ENCODE peak calls at places on chromosomes 5 and 9, in five cellular contexts. A, W, R, C and O are unnamed samples.

GRCh38 chr9:125549465-125550215 is 157.4 kb downstream of the MAPKAP1 start:
- DNase-seq in C (no peak), A (no peak), W (no peak), R (peak; percentile 30), O (no peak)

GRCh38 chr5:119411291-119411934 is 40.9 kb upstream of the HSD17B4 start:
- DNase-seq in W (no peak), R (peak; percentile 53), A (peak; percentile 46), C (no peak), O (no peak)

GRCh38 chr9:22136446-22137140 is 127.5 kb upstream of the CDKN2B start:
- DNase-seq in C (no peak), A (peak; percentile 89), W (no peak), R (peak; percentile 82), O (no peak)

GRCh38 chr9:116219686-116220085 is 66.1 kb downstream of the PAPPA start:
- DNase-seq in A (no peak), W (no peak), C (peak; percentile 2), R (no peak), O (no peak)

GRCh38 chr9:115202960-115203751 is 85.2 kb upstream of the TNC start:
- DNase-seq in C (no peak), W (no peak), A (peak; percentile 94), R (no peak), O (no peak)

GRCh38 chr5:56914678-56915077 is 5.3 kb downstream of the SETD9 start:
- DNase-seq in A (no peak), R (no peak), W (no peak), C (no peak), O (no peak)

GRCh38 chr9:16671591-16672137 is 198.8 kb downstream of the BNC2 start:
- DNase-seq in W (no peak), R (peak; percentile 63), C (no peak), A (peak; percentile 83), O (no peak)

GRCh38 chr9:27528886-27529315 is 713 bp downstream of the MOB3B start:
- DNase-seq in R (peak; percentile 11), C (peak; percentile 75), W (peak; percentile 49), A (no peak), O (peak; percentile 93)

GRCh38 chr9:123468541-123468940 is 112.5 kb downstream of the CRB2 start:
- DNase-seq in R (no peak), C (no peak), A (no peak), W (no peak), O (no peak)

GRCh38 chr9:101054657-101055056 is 26.1 kb downstream of the PLPPR1 start:
- DNase-seq in C (peak; percentile 14), A (no peak), R (no peak), W (no peak), O (no peak)

GRCh38 chr5:171681061-171681460 is 104.6 kb upstream of the SMIM23 start:
- DNase-seq in A (no peak), W (no peak), C (no peak), R (no peak), O (no peak)

GRCh38 chr5:40984884-40985283 is 75.6 kb downstream of the C7 start:
- DNase-seq in A (peak; percentile 95), W (no peak), C (no peak), R (peak; percentile 69), O (no peak)

GRCh38 chr5:120219988-120220387 is 244.1 kb upstream of the PRR16 start:
- DNase-seq in C (no peak), W (no peak), A (no peak), R (no peak), O (no peak)

GRCh38 chr9:81490605-81491331 is 198.6 kb downstream of the TLE1 start:
- DNase-seq in W (no peak), A (peak; percentile 86), C (no peak), R (peak; percentile 59), O (no peak)

DNA sequence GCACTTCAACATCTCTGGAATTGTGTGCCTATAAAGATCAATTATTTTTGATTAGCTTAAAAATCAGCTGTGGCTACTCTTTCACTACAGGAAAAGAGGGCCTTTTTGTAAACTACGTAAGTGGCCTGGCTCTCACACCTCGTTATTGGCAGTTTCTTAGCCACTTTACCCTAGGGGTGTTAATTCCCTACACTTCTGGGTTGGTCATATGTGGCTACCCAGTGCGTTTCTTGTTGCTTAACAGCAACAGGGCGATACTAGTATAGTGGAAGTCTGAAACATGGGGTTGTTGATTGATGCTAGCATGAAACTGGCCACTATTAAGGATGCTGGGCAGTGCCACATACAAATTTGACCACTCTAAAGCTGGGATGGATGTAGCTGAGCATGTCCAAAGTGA is 174.7 kb upstream of the CDH12 start:
- DNase-seq in R (no peak), A (no peak), C (no peak), W (no peak), O (no peak)
- H3K27ac ChIP-seq in R (no peak overlapping the region), A (no peak overlapping the region), C (no peak overlapping the region), W (no peak overlapping the region), O (peak overlapping the region; percentile 48)

GRCh38 chr9:36136277-36136893 is at the start of gene GLIPR2:
- DNase-seq in W (peak; percentile 80), C (peak; percentile 82), A (peak; percentile 65), R (peak; percentile 79), O (no peak)

GRCh38 chr9:36135791-36136276 is 699 bp upstream of the GLIPR2 start:
- DNase-seq in C (peak; percentile 64), R (no peak), A (no peak), W (peak; percentile 30), O (no peak)

GRCh38 chr9:36137392-36138004 is 965 bp downstream of the GLIPR2 start:
- DNase-seq in A (peak; percentile 38), R (peak; percentile 28), W (no peak), C (no peak), O (no peak)

GRCh38 chr9:36138496-36138895 is 2.0 kb downstream of the GLIPR2 start:
- DNase-seq in R (no peak), C (no peak), A (no peak), W (no peak), O (no peak)

DNA sequence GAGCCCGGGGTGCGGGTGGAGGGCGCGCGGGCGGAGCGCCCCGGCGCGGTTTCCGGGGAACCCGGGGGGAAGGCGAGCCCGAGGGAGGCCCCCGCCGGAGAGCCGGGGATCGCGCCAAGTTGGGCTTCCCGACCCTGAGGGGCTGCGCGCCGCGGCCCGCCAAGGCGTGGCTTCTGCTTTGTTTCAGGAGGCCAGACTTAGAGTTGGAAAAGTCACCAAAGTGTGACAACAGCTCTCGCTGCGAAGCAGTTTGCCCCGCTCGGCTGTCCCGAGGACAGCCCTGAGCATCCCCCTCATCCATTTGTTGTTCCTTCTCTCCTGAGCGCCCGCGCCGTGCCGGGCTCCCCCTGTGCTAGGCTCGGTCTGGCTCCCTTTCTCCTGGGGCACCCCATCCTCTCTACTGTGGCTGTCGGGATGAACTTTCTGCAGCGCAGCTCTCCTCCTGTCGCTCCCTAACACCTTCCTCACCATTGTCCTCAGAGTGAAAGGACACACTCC is 410 bp downstream of the GLIPR2 start:
- DNase-seq in W (no peak), C (peak; percentile 47), A (no peak), R (no peak), O (no peak)
- H3K27ac ChIP-seq in W (peak overlapping the region; percentile 85), C (no peak overlapping the region), A (peak overlapping the region; percentile 65), R (no peak overlapping the region), O (peak overlapping the region; percentile 93)

DNA sequence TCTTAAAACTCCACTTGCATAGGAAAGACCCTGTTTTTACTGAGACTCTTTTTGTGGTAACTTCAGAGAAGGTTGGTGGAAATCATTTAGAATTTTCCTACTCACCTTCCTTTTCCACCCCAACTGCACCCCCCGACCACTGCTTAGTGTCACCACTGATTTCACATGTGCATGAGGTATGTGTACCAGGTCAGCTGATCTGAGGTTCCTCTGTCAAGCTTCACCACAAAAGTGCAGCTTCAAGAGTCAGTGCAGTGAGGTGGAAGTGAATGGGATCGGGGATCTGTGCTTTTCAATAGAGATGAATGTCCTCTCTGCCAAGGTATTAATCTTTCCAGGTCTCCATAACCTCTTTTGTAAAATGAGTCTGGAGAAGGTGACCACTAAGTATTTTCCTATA is 260.5 kb upstream of the WWC1 start:
- DNase-seq in W (no peak), A (no peak), R (no peak), C (no peak), O (no peak)
- H3K27ac ChIP-seq in W (no peak overlapping the region), A (no peak overlapping the region), R (no peak overlapping the region), C (no peak overlapping the region), O (no peak overlapping the region)

GRCh38 chr9:113559834-113560620 is 96.5 kb downstream of the RGS3 start:
- DNase-seq in A (no peak), C (no peak), W (no peak), R (no peak), O (no peak)
- H3K27ac ChIP-seq in A (no peak overlapping the region), C (no peak overlapping the region), W (no peak overlapping the region), R (no peak overlapping the region), O (peak overlapping the region; percentile 76)

DNA sequence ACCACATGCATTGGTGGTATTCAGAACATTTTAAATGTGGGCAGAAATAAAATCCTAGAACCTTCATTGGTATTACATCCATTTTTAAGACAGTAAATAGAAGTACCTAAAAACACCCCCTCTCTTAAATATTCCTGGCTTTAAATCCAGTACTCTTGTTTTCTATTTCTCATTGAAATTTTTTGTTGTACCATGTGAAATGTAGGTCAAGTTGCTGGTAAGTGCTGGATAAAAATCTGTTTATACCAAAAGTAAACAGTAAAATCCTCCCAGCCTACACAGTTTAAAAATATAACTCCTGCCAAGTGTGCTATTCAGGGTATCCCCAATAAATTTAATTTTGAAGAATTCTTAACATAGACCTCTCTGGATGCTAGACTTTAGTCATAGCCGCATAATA is 75.0 kb upstream of the FST start:
- DNase-seq in C (no peak), A (peak; percentile 58), R (no peak), W (no peak), O (no peak)
- H3K27ac ChIP-seq in C (no peak overlapping the region), A (peak overlapping the region; percentile 55), R (no peak overlapping the region), W (no peak overlapping the region), O (no peak overlapping the region)

DNA sequence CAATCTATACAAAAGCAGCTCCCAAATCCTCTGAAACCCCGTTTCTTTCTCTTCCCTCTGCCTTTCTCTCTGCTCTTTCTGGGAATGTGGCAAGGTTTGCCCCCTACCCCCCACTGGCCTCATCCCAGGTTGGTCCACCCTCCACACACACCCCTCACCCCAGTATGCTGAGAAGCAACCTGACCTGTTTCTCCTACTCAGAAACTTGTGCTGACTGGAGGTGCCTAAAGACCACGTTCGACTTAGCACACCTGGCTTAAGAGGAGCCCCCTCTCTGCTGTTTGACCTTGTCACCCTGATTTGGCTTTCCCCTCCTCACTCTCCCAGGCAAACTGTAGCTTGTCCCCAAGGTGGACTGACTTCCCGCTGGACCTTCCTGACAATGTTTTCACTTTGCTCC is 1.1 kb upstream of the SEPTIN8 start:
- DNase-seq in W (no peak), R (no peak), C (peak; percentile 24), A (no peak), O (no peak)
- H3K27ac ChIP-seq in W (peak overlapping the region; percentile 95), R (no peak overlapping the region), C (no peak overlapping the region), A (no peak overlapping the region), O (peak overlapping the region; percentile 84)